ENCODE peak calls at places on chromosomes 11 and 22, in four cellular contexts. One of them, this sample, is unnamed. For H3K4me1, the result is how much of the 10 kb centered on the place peaks cover.

GRCh38 chr11:130635937-130636336 is 187.5 kb downstream of the ADAMTS15 start:
- DNase-seq in Peyer's patch: no peak
- DNase-seq in right lobe of liver: no peak
- DNase-seq in aorta: no peak
- DNase-seq in this sample: no peak

GRCh38 chr11:12150831-12151382 is 40.5 kb downstream of the MICAL2 start:
- DNase-seq in aorta: no peak
- DNase-seq in Peyer's patch: no peak
- DNase-seq in right lobe of liver: no peak
- DNase-seq in this sample: peak

GRCh38 chr11:1887451-1888346 is 4.0 kb downstream of the PRR33 start:
- DNase-seq in right lobe of liver: no peak
- DNase-seq in aorta: no peak
- DNase-seq in Peyer's patch: no peak
- DNase-seq in this sample: peak

GRCh38 chr22:42214625-42215415 is 55.6 kb downstream of the TCF20 start:
- DNase-seq in aorta: no peak
- DNase-seq in right lobe of liver: no peak
- DNase-seq in Peyer's patch: no peak
- DNase-seq in this sample: no peak

GRCh38 chr11:86447763-86448480 is 73.2 kb downstream of the CCDC81 start:
- DNase-seq in Peyer's patch: no peak
- DNase-seq in right lobe of liver: no peak
- DNase-seq in aorta: no peak
- DNase-seq in this sample: no peak

GRCh38 chr22:50731811-50732624 is 6.0 kb upstream of the ACR start:
- DNase-seq in Peyer's patch: peak
- DNase-seq in aorta: no peak
- DNase-seq in right lobe of liver: peak
- DNase-seq in this sample: peak

GRCh38 chr11:773425-773824 is 3.9 kb downstream of the GATD1 start:
- DNase-seq in aorta: peak
- DNase-seq in right lobe of liver: no peak
- DNase-seq in Peyer's patch: no peak
- DNase-seq in this sample: peak

GRCh38 chr11:86495341-86495740 is 120.7 kb downstream of the CCDC81 start:
- DNase-seq in right lobe of liver: no peak
- DNase-seq in aorta: no peak
- DNase-seq in Peyer's patch: no peak
- DNase-seq in this sample: no peak

GRCh38 chr22:43988116-43988817 is 33.0 kb downstream of the SAMM50 start:
- DNase-seq in right lobe of liver: no peak
- DNase-seq in aorta: no peak
- DNase-seq in Peyer's patch: no peak
- DNase-seq in this sample: peak

GRCh38 chr11:14075118-14075601 is 112.6 kb downstream of the SPON1 start:
- DNase-seq in aorta: no peak
- DNase-seq in Peyer's patch: peak
- DNase-seq in right lobe of liver: no peak
- DNase-seq in this sample: no peak

GRCh38 chr11:35617687-35618496 is at the start of gene FJX1:
- DNase-seq in Peyer's patch: peak
- DNase-seq in right lobe of liver: peak
- DNase-seq in aorta: peak
- DNase-seq in this sample: peak

GRCh38 chr22:37282385-37282677 is at the start of gene CYTH4:
- DNase-seq in Peyer's patch: peak
- DNase-seq in right lobe of liver: peak
- DNase-seq in aorta: peak
- DNase-seq in this sample: peak

GRCh38 chr11:112795142-112795815 is 165.9 kb upstream of the NCAM1 start:
- DNase-seq in right lobe of liver: no peak
- DNase-seq in aorta: peak
- DNase-seq in Peyer's patch: peak
- DNase-seq in this sample: no peak

GRCh38 chr11:67731583-67731982 is 57.2 kb upstream of the ALDH3B2 start:
- DNase-seq in right lobe of liver: no peak
- DNase-seq in aorta: no peak
- DNase-seq in Peyer's patch: no peak
- DNase-seq in this sample: no peak

GRCh38 chr11:117221775-117222517 is 9.9 kb downstream of the PCSK7 start:
- DNase-seq in aorta: peak
- DNase-seq in right lobe of liver: peak
- DNase-seq in Peyer's patch: peak
- DNase-seq in this sample: no peak

GRCh38 chr22:22721681-22722309 is 77.4 kb downstream of the GGTLC2 start:
- DNase-seq in right lobe of liver: no peak
- DNase-seq in Peyer's patch: no peak
- DNase-seq in aorta: no peak
- DNase-seq in this sample: peak

GRCh38 chr11:57144531-57145320 is 37.0 kb upstream of the LRRC55 start:
- DNase-seq in aorta: no peak
- DNase-seq in right lobe of liver: no peak
- DNase-seq in Peyer's patch: no peak
- DNase-seq in this sample: no peak

GRCh38 chr11:130449996-130450419 is 1.6 kb downstream of the ADAMTS15 start:
- DNase-seq in Peyer's patch: peak
- DNase-seq in aorta: peak
- DNase-seq in right lobe of liver: no peak
- DNase-seq in this sample: peak

GRCh38 chr22:46561435-46561905 is 24.1 kb upstream of the CELSR1 start:
- DNase-seq in Peyer's patch: no peak
- DNase-seq in right lobe of liver: no peak
- DNase-seq in aorta: peak
- DNase-seq in this sample: no peak

GRCh38 chr11:94558468-94558867 is 8.7 kb upstream of the PIWIL4 start:
- DNase-seq in Peyer's patch: no peak
- DNase-seq in aorta: no peak
- DNase-seq in right lobe of liver: no peak
- DNase-seq in this sample: no peak

GRCh38 chr11:32172771-32173170 is 81.9 kb downstream of the RCN1 start:
- DNase-seq in right lobe of liver: no peak
- DNase-seq in Peyer's patch: no peak
- DNase-seq in aorta: no peak
- DNase-seq in this sample: no peak

GRCh38 chr22:37681556-37682049 is 4.5 kb upstream of the NOL12 start:
- DNase-seq in right lobe of liver: peak
- DNase-seq in Peyer's patch: peak
- DNase-seq in aorta: peak
- DNase-seq in this sample: peak

GRCh38 chr22:28795071-28795693 is 5.2 kb downstream of the XBP1 start:
- DNase-seq in Peyer's patch: no peak
- DNase-seq in right lobe of liver: no peak
- DNase-seq in aorta: no peak
- DNase-seq in this sample: no peak

GRCh38 chr11:117860139-117860538 is 16.3 kb downstream of the FXYD6 start:
- DNase-seq in Peyer's patch: no peak
- DNase-seq in right lobe of liver: peak
- DNase-seq in aorta: no peak
- DNase-seq in this sample: no peak

GRCh38 chr22:37657590-37658132 is 862 bp upstream of the PDXP start:
- DNase-seq in Peyer's patch: no peak
- DNase-seq in right lobe of liver: no peak
- DNase-seq in aorta: no peak
- DNase-seq in this sample: no peak

GRCh38 chr22:28424427-28425080 is 255.1 kb downstream of the TTC28 start:
- DNase-seq in aorta: no peak
- DNase-seq in right lobe of liver: no peak
- DNase-seq in Peyer's patch: no peak
- DNase-seq in this sample: no peak

GRCh38 chr22:47195676-47196492 is 433.4 kb downstream of the TBC1D22A start:
- DNase-seq in Peyer's patch: peak
- DNase-seq in aorta: no peak
- DNase-seq in right lobe of liver: peak
- DNase-seq in this sample: peak

GRCh38 chr11:707817-708420 is 1.9 kb downstream of the EPS8L2 start:
- DNase-seq in Peyer's patch: no peak
- DNase-seq in right lobe of liver: peak
- DNase-seq in aorta: no peak
- DNase-seq in this sample: no peak

GRCh38 chr11:40306938-40307548 is 1152.4 kb downstream of the LRRC4C start:
- DNase-seq in aorta: no peak
- DNase-seq in Peyer's patch: no peak
- DNase-seq in right lobe of liver: no peak
- DNase-seq in this sample: no peak

GRCh38 chr22:20747223-20747622 is 26.7 kb upstream of the SERPIND1 start:
- DNase-seq in aorta: no peak
- DNase-seq in right lobe of liver: no peak
- DNase-seq in Peyer's patch: no peak
- DNase-seq in this sample: no peak

GRCh38 chr11:114135737-114136151 is 76.2 kb downstream of the ZBTB16 start:
- DNase-seq in right lobe of liver: no peak
- DNase-seq in Peyer's patch: peak
- DNase-seq in aorta: no peak
- DNase-seq in this sample: no peak

GRCh38 chr11:119365071-119365591 is 16.4 kb downstream of the USP2 start:
- DNase-seq in aorta: no peak
- DNase-seq in Peyer's patch: no peak
- DNase-seq in right lobe of liver: peak
- DNase-seq in this sample: no peak
- H3K4me1 ChIP-seq in aorta: under half
- H3K4me1 ChIP-seq in Peyer's patch: under half
- H3K4me1 ChIP-seq in right lobe of liver: half or more
- H3K4me1 ChIP-seq in this sample: under half

GRCh38 chr11:47415091-47415854 is 6.9 kb downstream of the SLC39A13 start:
- DNase-seq in aorta: no peak
- DNase-seq in right lobe of liver: no peak
- DNase-seq in Peyer's patch: no peak
- DNase-seq in this sample: no peak
- H3K4me1 ChIP-seq in aorta: under half
- H3K4me1 ChIP-seq in right lobe of liver: under half
- H3K4me1 ChIP-seq in Peyer's patch: under half
- H3K4me1 ChIP-seq in this sample: under half

GRCh38 chr22:17924076-17924475 is 100.3 kb downstream of the MICAL3 start:
- DNase-seq in right lobe of liver: no peak
- DNase-seq in aorta: no peak
- DNase-seq in Peyer's patch: peak
- DNase-seq in this sample: no peak

GRCh38 chr22:17926516-17926915 is 97.8 kb downstream of the MICAL3 start:
- DNase-seq in Peyer's patch: peak
- DNase-seq in right lobe of liver: no peak
- DNase-seq in aorta: no peak
- DNase-seq in this sample: no peak

GRCh38 chr22:17922925-17923898 is 101.1 kb downstream of the MICAL3 start:
- DNase-seq in aorta: peak
- DNase-seq in Peyer's patch: peak
- DNase-seq in right lobe of liver: peak
- DNase-seq in this sample: no peak

GRCh38 chr22:17927062-17927461 is 97.3 kb downstream of the MICAL3 start:
- DNase-seq in right lobe of liver: no peak
- DNase-seq in Peyer's patch: peak
- DNase-seq in aorta: no peak
- DNase-seq in this sample: no peak

GRCh38 chr22:17924735-17925727 is 99.3 kb downstream of the MICAL3 start:
- DNase-seq in right lobe of liver: peak
- DNase-seq in Peyer's patch: peak
- DNase-seq in aorta: no peak
- DNase-seq in this sample: no peak
- H3K4me1 ChIP-seq in right lobe of liver: under half
- H3K4me1 ChIP-seq in Peyer's patch: under half
- H3K4me1 ChIP-seq in aorta: under half
- H3K4me1 ChIP-seq in this sample: under half

GRCh38 chr11:73469401-73469800 is 93.2 kb downstream of the RELT start:
- DNase-seq in Peyer's patch: no peak
- DNase-seq in right lobe of liver: no peak
- DNase-seq in aorta: no peak
- DNase-seq in this sample: no peak
- H3K4me1 ChIP-seq in Peyer's patch: under half
- H3K4me1 ChIP-seq in right lobe of liver: under half
- H3K4me1 ChIP-seq in aorta: under half
- H3K4me1 ChIP-seq in this sample: under half

GRCh38 chr11:128474036-128474874 is 113.1 kb downstream of the ETS1 start:
- DNase-seq in right lobe of liver: no peak
- DNase-seq in Peyer's patch: no peak
- DNase-seq in aorta: no peak
- DNase-seq in this sample: no peak
- H3K4me1 ChIP-seq in right lobe of liver: under half
- H3K4me1 ChIP-seq in Peyer's patch: under half
- H3K4me1 ChIP-seq in aorta: under half
- H3K4me1 ChIP-seq in this sample: half or more

This sample was measured in upper lobe of right lung.